ENCODE peak calls at places on chromosomes 16 and 17, in six cellular contexts. P is prostate gland, Q is sigmoid colon, I is fibroblast of lung, K is stomach, V is left lung. M is an unnamed sample.

GRCh38 chr16:66728804-66729203 is 22.6 kb downstream of the DYNC1LI2 start:
- DNase-seq in P (no peak), Q (peak; percentile 38), I (no peak), K (no peak), V (no peak), M (no peak)

GRCh38 chr17:48997103-48997826 is at the start of gene IGF2BP1:
- DNase-seq in P (no peak), Q (no peak), I (peak; percentile 78), K (no peak), V (no peak), M (no peak)

GRCh38 chr17:31266042-31266441 is 31.0 kb downstream of the OMG start:
- DNase-seq in P (no peak), Q (no peak), I (no peak), K (no peak), V (no peak), M (no peak)

GRCh38 chr17:47615766-47616424 is 33.8 kb upstream of the KPNB1 start:
- DNase-seq in P (no peak), Q (no peak), I (peak; percentile 71), K (no peak), V (no peak), M (peak; percentile 24)

GRCh38 chr17:80254396-80255241 is 6.0 kb upstream of the RNF213 start:
- DNase-seq in P (peak; percentile 82), Q (no peak), I (peak; percentile 84), K (peak; percentile 58), V (peak; percentile 39), M (peak; percentile 76)

GRCh38 chr16:86718118-86718517 is 139.8 kb downstream of the FOXL1 start:
- DNase-seq in P (peak; percentile 25), Q (no peak), I (peak; percentile 13), K (no peak), V (no peak), M (peak; percentile 61)

GRCh38 chr17:48529191-48529979 is 1.4 kb downstream of the HOXB1 start:
- DNase-seq in P (no peak), Q (no peak), I (no peak), K (no peak), V (peak; percentile 60), M (no peak)

GRCh38 chr16:77219437-77219836 is 20.2 kb downstream of the SYCE1L start:
- DNase-seq in P (no peak), Q (no peak), I (no peak), K (no peak), V (no peak), M (no peak)

GRCh38 chr17:38322156-38322779 is 21.5 kb downstream of the GPR179 start:
- DNase-seq in P (no peak), Q (peak; percentile 76), I (peak; percentile 58), K (peak; percentile 69), V (peak; percentile 88), M (peak; percentile 31)

GRCh38 chr17:29158515-29159275 is 21.5 kb downstream of the MYO18A start:
- DNase-seq in P (no peak), Q (no peak), I (peak; percentile 67), K (no peak), V (peak; percentile 57), M (no peak)

GRCh38 chr16:56815721-56816120 is 49.3 kb upstream of the SLC12A3 start:
- DNase-seq in P (peak; percentile 31), Q (peak; percentile 78), I (no peak), K (no peak), V (no peak), M (no peak)

GRCh38 chr17:62902573-62903229 is 63.3 kb upstream of the TANC2 start:
- DNase-seq in P (no peak), Q (no peak), I (no peak), K (no peak), V (no peak), M (no peak)

GRCh38 chr17:59837362-59838195 is 55.2 kb downstream of the TUBD1 start:
- DNase-seq in P (peak; percentile 92), Q (peak; percentile 89), I (peak; percentile 100), K (peak; percentile 86), V (no peak), M (peak; percentile 100)

GRCh38 chr17:81470944-81471803 is 41.4 kb downstream of the ACTG1 start:
- DNase-seq in P (no peak), Q (no peak), I (no peak), K (no peak), V (no peak), M (no peak)

GRCh38 chr17:38926290-38927070 is 1.1 kb downstream of the LASP1NB start:
- DNase-seq in P (no peak), Q (no peak), I (no peak), K (peak; percentile 19), V (no peak), M (no peak)

GRCh38 chr17:42460371-42460770 is 1.7 kb downstream of the ATP6V0A1 start:
- DNase-seq in P (no peak), Q (no peak), I (no peak), K (no peak), V (no peak), M (no peak)

GRCh38 chr16:15457390-15457789 is 23.0 kb downstream of the BMERB1 start:
- DNase-seq in P (no peak), Q (no peak), I (no peak), K (no peak), V (no peak), M (no peak)

GRCh38 chr17:44547625-44548297 is 9.5 kb upstream of the FZD2 start:
- DNase-seq in P (no peak), Q (no peak), I (peak; percentile 43), K (no peak), V (no peak), M (no peak)

GRCh38 chr17:40956401-40957254 is 10.1 kb downstream of the KRT39 start:
- DNase-seq in P (no peak), Q (no peak), I (peak; percentile 67), K (no peak), V (no peak), M (peak; percentile 98)

GRCh38 chr17:30237296-30238002 is 2.0 kb upstream of the SLC6A4 start:
- DNase-seq in P (no peak), Q (no peak), I (no peak), K (no peak), V (no peak), M (no peak)

GRCh38 chr16:61289141-61289540 is 747.1 kb downstream of the CDH8 start:
- DNase-seq in P (no peak), Q (no peak), I (no peak), K (no peak), V (no peak), M (no peak)

GRCh38 chr16:2471016-2471652 is at the start of gene NTN3:
- DNase-seq in P (no peak), Q (no peak), I (no peak), K (no peak), V (no peak), M (no peak)

GRCh38 chr17:76074390-76075363 is at the start of gene GALR2:
- DNase-seq in P (no peak), Q (no peak), I (no peak), K (no peak), V (peak; percentile 78), M (no peak)

GRCh38 chr16:65833171-65833871 is 533.2 kb upstream of the CDH5 start:
- DNase-seq in P (no peak), Q (no peak), I (peak; percentile 64), K (no peak), V (no peak), M (no peak)

GRCh38 chr17:74437702-74438101 is 5.8 kb downstream of the GPRC5C start:
- DNase-seq in P (no peak), Q (no peak), I (no peak), K (no peak), V (no peak), M (no peak)

GRCh38 chr17:50100921-50101345 is 5.8 kb downstream of the PDK2 start:
- DNase-seq in P (no peak), Q (no peak), I (no peak), K (no peak), V (no peak), M (no peak)

GRCh38 chr17:18187816-18188761 is 4.5 kb downstream of the ALKBH5 start:
- DNase-seq in P (no peak), Q (peak; percentile 76), I (peak; percentile 12), K (no peak), V (peak; percentile 34), M (no peak)

GRCh38 chr17:47855737-47856136 is 4.8 kb upstream of the SP6 start:
- DNase-seq in P (no peak), Q (no peak), I (no peak), K (no peak), V (no peak), M (no peak)

GRCh38 chr17:59493867-59494266 is 71.5 kb upstream of the DHX40 start:
- DNase-seq in P (no peak), Q (no peak), I (no peak), K (no peak), V (no peak), M (no peak)

GRCh38 chr16:69859105-69859969 is 91.8 kb upstream of the CLEC18A start:
- DNase-seq in P (no peak), Q (no peak), I (no peak), K (peak; percentile 44), V (no peak), M (no peak)
- TF ChIP-seq CTCF in P (no peak), Q (no peak), I (peak; percentile 15), K (peak; percentile 29), V (peak; percentile 14), M (peak; percentile 50)

GRCh38 chr16:84845496-84846002 is 25.8 kb downstream of the CRISPLD2 start:
- DNase-seq in P (no peak), Q (no peak), I (no peak), K (no peak), V (peak; percentile 44), M (no peak)
- H3K27me3 ChIP-seq in P (no peaks in the 10 kb centered on the region), Q (no peaks in the 10 kb centered on the region), I (no peaks in the 10 kb centered on the region), K (peaks cover 5% of the 10 kb centered on the region), V (no peaks in the 10 kb centered on the region), M (no peaks in the 10 kb centered on the region)

DNA sequence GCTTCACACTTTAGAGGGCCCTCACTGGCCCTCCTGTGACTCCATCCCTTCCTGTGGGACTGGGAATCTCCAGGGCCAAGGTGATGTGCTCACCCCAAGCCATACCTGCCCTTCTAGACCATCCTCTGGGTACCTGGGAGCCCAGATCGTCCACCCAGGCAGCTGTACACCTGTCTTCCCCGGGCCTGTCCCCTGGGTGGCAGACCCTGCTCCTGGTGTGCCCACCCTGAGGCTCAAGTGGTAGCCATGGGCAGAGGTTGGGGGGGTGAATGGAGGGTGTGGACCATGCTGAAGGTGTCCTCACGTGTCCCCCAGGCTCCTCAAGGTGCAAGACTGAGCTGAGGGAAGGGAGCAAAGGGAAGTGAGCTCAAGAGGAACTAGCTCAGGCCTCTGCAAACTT is 9.3 kb downstream of the CLEC10A start:
- DNase-seq in P (no peak), Q (no peak), I (no peak), K (no peak), V (no peak), M (no peak)
- TF ChIP-seq CTCF in P (no peak), Q (no peak), I (no peak), K (no peak), V (no peak), M (no peak)

GRCh38 chr17:6496636-6497441 is 52.6 kb downstream of the PIMREG start:
- DNase-seq in P (no peak), Q (peak; percentile 55), I (no peak), K (no peak), V (no peak), M (no peak)

GRCh38 chr17:6498356-6498755 is 54.1 kb downstream of the PIMREG start:
- DNase-seq in P (no peak), Q (peak; percentile 22), I (no peak), K (no peak), V (no peak), M (no peak)

GRCh38 chr17:6496116-6496481 is 51.8 kb downstream of the PIMREG start:
- DNase-seq in P (no peak), Q (peak; percentile 37), I (no peak), K (no peak), V (no peak), M (no peak)

GRCh38 chr17:6498798-6499540 is 54.7 kb downstream of the PIMREG start:
- DNase-seq in P (no peak), Q (peak; percentile 44), I (no peak), K (no peak), V (no peak), M (no peak)

GRCh38 chr17:6497496-6498221 is 53.4 kb downstream of the PIMREG start:
- DNase-seq in P (no peak), Q (peak; percentile 43), I (no peak), K (no peak), V (no peak), M (no peak)
- H3K27me3 ChIP-seq in P (no peaks in the 10 kb centered on the region), Q (no peaks in the 10 kb centered on the region), I (peaks cover 16% of the 10 kb centered on the region), K (no peaks in the 10 kb centered on the region), V (no peaks in the 10 kb centered on the region), M (no peaks in the 10 kb centered on the region)

M was measured in foreskin keratinocyte.